ENCODE peak calls at places on chromosomes 16 and 17, in seven cellular contexts. One of them, this sample, is unnamed.
A peak's percentile ranks its signal among the peaks of the same experiment; 100 is the strongest.

GRCh38 chr16:12758031-12758669 is 45.5 kb downstream of the CPPED1 start:
- DNase-seq in HCT116: no peak
- DNase-seq in SK-N-SH: peak; percentile 72
- DNase-seq in H1: no peak
- DNase-seq in K562: no peak
- DNase-seq in HepG2: no peak
- DNase-seq in GM12878: no peak
- DNase-seq in this sample: no peak

GRCh38 chr17:57930239-57930638 is 25.0 kb downstream of the CUEDC1 start:
- DNase-seq in H1: no peak
- DNase-seq in K562: no peak
- DNase-seq in GM12878: no peak
- DNase-seq in HCT116: no peak
- DNase-seq in SK-N-SH: no peak
- DNase-seq in HepG2: no peak
- DNase-seq in this sample: no peak

GRCh38 chr17:55661359-55661758 is 61.3 kb downstream of the TMEM100 start:
- DNase-seq in SK-N-SH: peak; percentile 40
- DNase-seq in K562: no peak
- DNase-seq in GM12878: no peak
- DNase-seq in H1: no peak
- DNase-seq in HCT116: no peak
- DNase-seq in HepG2: no peak
- DNase-seq in this sample: no peak

GRCh38 chr16:51276335-51276734 is 125.3 kb upstream of the SALL1 start:
- DNase-seq in HCT116: no peak
- DNase-seq in SK-N-SH: no peak
- DNase-seq in K562: no peak
- DNase-seq in HepG2: no peak
- DNase-seq in H1: no peak
- DNase-seq in GM12878: no peak
- DNase-seq in this sample: no peak

GRCh38 chr17:29977836-29978235 is 36.4 kb downstream of the EFCAB5 start:
- DNase-seq in K562: no peak
- DNase-seq in SK-N-SH: no peak
- DNase-seq in GM12878: no peak
- DNase-seq in HCT116: no peak
- DNase-seq in H1: no peak
- DNase-seq in HepG2: no peak
- DNase-seq in this sample: no peak

GRCh38 chr16:30658731-30659506 is 688 bp downstream of the FBRS start:
- DNase-seq in HCT116: peak; percentile 94
- DNase-seq in HepG2: peak; percentile 96
- DNase-seq in GM12878: peak; percentile 90
- DNase-seq in K562: peak; percentile 75
- DNase-seq in H1: peak; percentile 79
- DNase-seq in SK-N-SH: peak; percentile 87
- DNase-seq in this sample: peak; percentile 97

GRCh38 chr17:79810138-79811027 is 13.5 kb upstream of the CBX8 start:
- DNase-seq in GM12878: no peak
- DNase-seq in K562: peak; percentile 88
- DNase-seq in SK-N-SH: peak; percentile 97
- DNase-seq in HCT116: peak; percentile 70
- DNase-seq in HepG2: peak; percentile 83
- DNase-seq in H1: peak; percentile 79
- DNase-seq in this sample: no peak

GRCh38 chr17:7388856-7389255 is 5.5 kb downstream of the PLSCR3 start:
- DNase-seq in H1: no peak
- DNase-seq in SK-N-SH: no peak
- DNase-seq in GM12878: no peak
- DNase-seq in HCT116: no peak
- DNase-seq in HepG2: no peak
- DNase-seq in K562: no peak
- DNase-seq in this sample: no peak

GRCh38 chr17:7651097-7651958 is 602 bp downstream of the ATP1B2 start:
- DNase-seq in H1: peak; percentile 63
- DNase-seq in SK-N-SH: peak; percentile 81
- DNase-seq in HepG2: no peak
- DNase-seq in GM12878: no peak
- DNase-seq in K562: peak; percentile 50
- DNase-seq in HCT116: no peak
- DNase-seq in this sample: no peak

GRCh38 chr17:9958586-9959281 is 53.7 kb upstream of the RCVRN start:
- DNase-seq in H1: no peak
- DNase-seq in HCT116: no peak
- DNase-seq in HepG2: no peak
- DNase-seq in SK-N-SH: no peak
- DNase-seq in K562: no peak
- DNase-seq in GM12878: no peak
- DNase-seq in this sample: no peak

GRCh38 chr16:83068686-83069085 is 441.9 kb downstream of the CDH13 start:
- DNase-seq in GM12878: no peak
- DNase-seq in H1: no peak
- DNase-seq in HCT116: no peak
- DNase-seq in SK-N-SH: no peak
- DNase-seq in HepG2: no peak
- DNase-seq in K562: no peak
- DNase-seq in this sample: no peak

GRCh38 chr17:416293-417206 is 63.9 kb upstream of the RPH3AL start:
- DNase-seq in SK-N-SH: no peak
- DNase-seq in HepG2: no peak
- DNase-seq in K562: no peak
- DNase-seq in GM12878: peak; percentile 85
- DNase-seq in H1: no peak
- DNase-seq in HCT116: no peak
- DNase-seq in this sample: no peak

GRCh38 chr16:67279296-67280089 is at the start of gene PLEKHG4:
- DNase-seq in K562: no peak
- DNase-seq in GM12878: peak; percentile 13
- DNase-seq in HCT116: peak; percentile 52
- DNase-seq in HepG2: peak; percentile 69
- DNase-seq in H1: peak; percentile 83
- DNase-seq in SK-N-SH: peak; percentile 99
- DNase-seq in this sample: peak; percentile 63

GRCh38 chr16:10668322-10669045 is 26.2 kb downstream of the TEKT5 start:
- DNase-seq in HCT116: no peak
- DNase-seq in SK-N-SH: peak; percentile 69
- DNase-seq in GM12878: no peak
- DNase-seq in H1: peak; percentile 57
- DNase-seq in K562: no peak
- DNase-seq in HepG2: peak; percentile 64
- DNase-seq in this sample: no peak

GRCh38 chr17:2701161-2701995 is 10.2 kb downstream of the CLUH start:
- DNase-seq in HepG2: no peak
- DNase-seq in K562: no peak
- DNase-seq in H1: no peak
- DNase-seq in HCT116: no peak
- DNase-seq in GM12878: no peak
- DNase-seq in SK-N-SH: peak; percentile 24
- DNase-seq in this sample: no peak

GRCh38 chr16:46884513-46885293 is 541 bp downstream of the GPT2 start:
- DNase-seq in SK-N-SH: peak; percentile 63
- DNase-seq in GM12878: no peak
- DNase-seq in H1: no peak
- DNase-seq in HCT116: no peak
- DNase-seq in K562: peak; percentile 38
- DNase-seq in HepG2: no peak
- DNase-seq in this sample: no peak

GRCh38 chr17:39486242-39486641 is 25.0 kb downstream of the CDK12 start:
- DNase-seq in H1: no peak
- DNase-seq in HepG2: no peak
- DNase-seq in K562: no peak
- DNase-seq in GM12878: no peak
- DNase-seq in SK-N-SH: no peak
- DNase-seq in HCT116: no peak
- DNase-seq in this sample: no peak

GRCh38 chr17:32142857-32143524 is 689 bp downstream of the RHOT1 start:
- DNase-seq in HCT116: peak; percentile 32
- DNase-seq in SK-N-SH: peak; percentile 63
- DNase-seq in H1: peak; percentile 81
- DNase-seq in K562: peak; percentile 85
- DNase-seq in HepG2: peak; percentile 49
- DNase-seq in GM12878: no peak
- DNase-seq in this sample: no peak

GRCh38 chr17:75048396-75048933 is 1.4 kb downstream of the KCTD2 start:
- DNase-seq in GM12878: no peak
- DNase-seq in HepG2: no peak
- DNase-seq in H1: no peak
- DNase-seq in SK-N-SH: no peak
- DNase-seq in HCT116: no peak
- DNase-seq in K562: no peak
- DNase-seq in this sample: no peak

GRCh38 chr16:48014349-48015135 is 141.3 kb downstream of the ABCC12 start:
- DNase-seq in HepG2: peak; percentile 11
- DNase-seq in HCT116: peak; percentile 63
- DNase-seq in SK-N-SH: no peak
- DNase-seq in K562: no peak
- DNase-seq in GM12878: no peak
- DNase-seq in H1: no peak
- DNase-seq in this sample: no peak

GRCh38 chr16:69169607-69170352 is 17.2 kb upstream of the SNTB2 start:
- DNase-seq in HepG2: no peak
- DNase-seq in GM12878: no peak
- DNase-seq in HCT116: no peak
- DNase-seq in K562: no peak
- DNase-seq in H1: no peak
- DNase-seq in SK-N-SH: no peak
- DNase-seq in this sample: no peak

DNA sequence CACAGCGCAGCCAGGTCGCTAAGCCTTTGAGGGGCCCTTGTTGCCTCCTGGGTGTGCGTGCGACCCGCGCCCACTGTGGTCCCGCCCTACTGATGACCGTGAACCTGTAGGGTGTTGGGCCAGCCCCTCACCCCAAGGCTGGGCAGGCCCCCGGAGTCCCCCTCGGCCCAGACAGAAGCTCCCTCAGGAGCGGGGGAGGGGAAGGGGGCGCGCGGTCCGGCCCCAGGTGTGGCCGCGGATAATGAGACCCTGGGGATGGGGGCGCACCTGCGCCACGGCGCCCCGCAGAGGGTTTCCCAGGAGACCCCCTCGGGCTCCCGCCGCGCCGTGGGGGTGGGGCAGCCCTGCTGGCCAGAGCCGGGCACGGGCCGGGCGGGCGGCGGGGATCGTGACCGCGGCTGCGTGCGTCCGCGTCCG is 378 bp upstream of the ARHGDIG start:
- DNase-seq in K562: peak; percentile 67
- DNase-seq in GM12878: no peak
- DNase-seq in HCT116: no peak
- DNase-seq in SK-N-SH: peak; percentile 84
- DNase-seq in HepG2: no peak
- DNase-seq in H1: no peak
- DNase-seq in this sample: no peak
- H3K27me3 ChIP-seq in K562: no peaks in the 10 kb centered on the region
- H3K27me3 ChIP-seq in GM12878: no peaks in the 10 kb centered on the region
- H3K27me3 ChIP-seq in HCT116: no peaks in the 10 kb centered on the region
- H3K27me3 ChIP-seq in SK-N-SH: no peaks in the 10 kb centered on the region
- H3K27me3 ChIP-seq in HepG2: peaks cover 54% of the 10 kb centered on the region
- H3K27me3 ChIP-seq in H1: peaks cover 36% of the 10 kb centered on the region
- H3K27me3 ChIP-seq in this sample: peaks cover 47% of the 10 kb centered on the region

DNA sequence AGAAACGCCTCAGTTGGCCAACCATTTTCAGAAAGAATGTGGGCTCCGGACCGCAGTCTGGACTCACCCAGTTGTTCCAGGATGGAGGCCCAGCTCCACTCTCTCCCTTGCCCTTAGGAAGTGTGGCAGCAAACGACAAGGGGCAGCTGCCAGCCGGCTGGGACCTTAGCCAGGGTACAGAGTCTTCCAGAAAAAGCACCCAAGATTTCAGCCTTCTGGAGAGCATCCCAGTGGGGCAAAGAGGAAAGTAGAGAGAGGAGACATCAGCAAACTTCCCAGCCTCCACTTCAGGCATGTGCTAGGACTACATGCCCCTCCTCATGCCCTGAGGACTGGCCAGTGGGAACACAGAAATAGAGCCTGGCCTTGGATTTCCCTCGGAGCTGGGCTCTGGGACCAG is 56.8 kb upstream of the SCNN1B start:
- DNase-seq in SK-N-SH: no peak
- DNase-seq in HCT116: no peak
- DNase-seq in HepG2: no peak
- DNase-seq in GM12878: no peak
- DNase-seq in H1: no peak
- DNase-seq in K562: no peak
- DNase-seq in this sample: no peak
- TF ChIP-seq YY1 in SK-N-SH: no peak
- TF ChIP-seq YY1 in HCT116: no peak
- TF ChIP-seq YY1 in HepG2: no peak
- TF ChIP-seq YY1 in GM12878: no peak
- TF ChIP-seq YY1 in H1: no peak
- TF ChIP-seq YY1 in K562: no peak
- TF ChIP-seq YY1 in this sample: no peak

DNA sequence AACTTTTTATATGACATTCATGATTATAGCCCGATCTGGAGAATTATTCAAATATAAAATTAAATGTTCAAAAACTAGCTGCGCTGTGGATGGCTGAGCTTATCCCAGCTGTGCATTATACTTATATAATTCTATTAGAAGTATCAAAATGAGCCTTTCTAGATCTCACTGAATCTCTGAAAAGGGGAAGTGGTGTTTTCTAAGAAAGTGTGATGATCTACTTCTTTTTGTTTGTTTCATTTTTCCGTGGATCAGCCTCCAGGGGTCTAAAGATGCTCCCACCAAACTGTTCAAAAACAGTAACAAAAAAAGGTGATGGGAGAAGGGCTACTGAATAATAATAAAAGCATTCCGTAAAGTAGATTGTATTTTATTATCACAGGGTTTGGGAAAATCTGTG is 411.3 kb upstream of the PSMD7 start:
- DNase-seq in SK-N-SH: no peak
- DNase-seq in H1: no peak
- DNase-seq in HepG2: no peak
- DNase-seq in HCT116: no peak
- DNase-seq in K562: no peak
- DNase-seq in GM12878: no peak
- DNase-seq in this sample: no peak
- H3K27me3 ChIP-seq in SK-N-SH: no peaks in the 10 kb centered on the region
- H3K27me3 ChIP-seq in H1: no peaks in the 10 kb centered on the region
- H3K27me3 ChIP-seq in HepG2: peaks cover 36% of the 10 kb centered on the region
- H3K27me3 ChIP-seq in HCT116: peaks cover 75% of the 10 kb centered on the region
- H3K27me3 ChIP-seq in K562: peaks cover 5% of the 10 kb centered on the region
- H3K27me3 ChIP-seq in GM12878: no peaks in the 10 kb centered on the region
- H3K27me3 ChIP-seq in this sample: no peaks in the 10 kb centered on the region

GRCh38 chr16:28931801-28932225 is at the start of gene CD19:
- DNase-seq in SK-N-SH: no peak
- DNase-seq in HepG2: no peak
- DNase-seq in K562: no peak
- DNase-seq in H1: no peak
- DNase-seq in HCT116: no peak
- DNase-seq in GM12878: no peak
- DNase-seq in this sample: no peak

GRCh38 chr16:28930652-28931051 is 1.1 kb upstream of the CD19 start:
- DNase-seq in H1: no peak
- DNase-seq in K562: no peak
- DNase-seq in HepG2: no peak
- DNase-seq in HCT116: no peak
- DNase-seq in GM12878: peak; percentile 86
- DNase-seq in SK-N-SH: no peak
- DNase-seq in this sample: no peak

GRCh38 chr16:28930203-28930602 is 1.6 kb upstream of the CD19 start:
- DNase-seq in GM12878: no peak
- DNase-seq in SK-N-SH: no peak
- DNase-seq in HepG2: no peak
- DNase-seq in H1: no peak
- DNase-seq in HCT116: no peak
- DNase-seq in K562: no peak
- DNase-seq in this sample: no peak

GRCh38 chr16:28933176-28933575 is 1.4 kb downstream of the CD19 start:
- DNase-seq in SK-N-SH: no peak
- DNase-seq in HepG2: no peak
- DNase-seq in K562: no peak
- DNase-seq in GM12878: no peak
- DNase-seq in H1: no peak
- DNase-seq in HCT116: no peak
- DNase-seq in this sample: no peak

GRCh38 chr16:28932339-28933141 is 769 bp downstream of the CD19 start:
- DNase-seq in HCT116: no peak
- DNase-seq in GM12878: no peak
- DNase-seq in SK-N-SH: no peak
- DNase-seq in HepG2: no peak
- DNase-seq in H1: no peak
- DNase-seq in K562: no peak
- DNase-seq in this sample: no peak
- TF ChIP-seq YY1 in HCT116: no peak
- TF ChIP-seq YY1 in GM12878: no peak
- TF ChIP-seq YY1 in SK-N-SH: no peak
- TF ChIP-seq YY1 in HepG2: no peak
- TF ChIP-seq YY1 in H1: no peak
- TF ChIP-seq YY1 in K562: no peak
- TF ChIP-seq YY1 in this sample: no peak